ENCODE peak calls at places on chromosomes 16 and 17, in seven cellular contexts. Z, O, V, R, E, Y and B are unnamed samples.

GRCh38 chr16:2532494-2533141 is 1.4 kb upstream of the CEMP1 start:
- DNase-seq in R (peak; percentile 92), E (peak; percentile 91), O (no peak), V (peak; percentile 86), Z (peak; percentile 88), Y (no peak), B (peak; percentile 60)

GRCh38 chr17:66441012-66441703 is 138.7 kb downstream of the PRKCA start:
- DNase-seq in Y (no peak), O (no peak), Z (no peak), E (no peak), R (no peak), V (no peak), B (no peak)

GRCh38 chr17:17304521-17304985 is 1.4 kb downstream of the NT5M start:
- DNase-seq in E (no peak), V (no peak), Y (no peak), Z (no peak), O (no peak), R (no peak), B (no peak)

GRCh38 chr16:5428932-5429331 is 331.3 kb upstream of the EEF2KMT start:
- DNase-seq in O (peak; percentile 33), R (no peak), V (peak; percentile 68), E (no peak), Z (no peak), Y (no peak), B (no peak)

GRCh38 chr16:54126907-54127306 is 159.7 kb downstream of the IRX3 start:
- DNase-seq in Y (no peak), V (no peak), E (no peak), Z (no peak), O (no peak), R (no peak), B (no peak)

GRCh38 chr16:10744370-10745030 is 858 bp downstream of the NUBP1 start:
- DNase-seq in E (no peak), Z (no peak), R (no peak), O (peak; percentile 3), Y (no peak), V (no peak), B (no peak)

GRCh38 chr17:3590231-3590630 is 19.0 kb downstream of the TRPV1 start:
- DNase-seq in E (no peak), Y (no peak), Z (no peak), R (no peak), V (no peak), O (no peak), B (no peak)

GRCh38 chr16:54585094-54585493 is 298.5 kb upstream of the IRX3 start:
- DNase-seq in R (no peak), Z (no peak), V (no peak), E (no peak), Y (no peak), O (no peak), B (no peak)

GRCh38 chr17:48052956-48053757 is 5.0 kb downstream of the NFE2L1 start:
- DNase-seq in E (peak; percentile 59), Z (peak; percentile 39), O (peak; percentile 34), V (no peak), Y (no peak), R (no peak), B (no peak)

GRCh38 chr17:34168989-34169388 is 86.1 kb upstream of the CCL2 start:
- DNase-seq in O (no peak), Z (no peak), E (no peak), Y (no peak), R (no peak), V (no peak), B (no peak)

GRCh38 chr17:69269174-69269998 is 40.8 kb upstream of the ABCA10 start:
- DNase-seq in O (no peak), V (no peak), E (no peak), Y (peak; percentile 31), Z (no peak), R (no peak), B (no peak)

GRCh38 chr17:8991514-8992285 is 26.2 kb upstream of the PIK3R5 start:
- DNase-seq in Y (peak; percentile 76), E (peak; percentile 58), V (peak; percentile 87), R (no peak), O (peak; percentile 77), Z (peak; percentile 70), B (no peak)

GRCh38 chr16:15952265-15952711 is 2.9 kb downstream of the ABCC1 start:
- DNase-seq in Z (no peak), R (no peak), Y (no peak), V (no peak), O (no peak), E (no peak), B (no peak)

GRCh38 chr17:63430223-63430622 is 15.9 kb downstream of the CYB561 start:
- DNase-seq in Z (no peak), O (no peak), V (no peak), Y (no peak), R (no peak), E (no peak), B (no peak)

GRCh38 chr17:30559656-30560055 is 82.4 kb downstream of the GOSR1 start:
- DNase-seq in R (no peak), E (no peak), Y (no peak), Z (peak; percentile 2), O (no peak), V (peak; percentile 39), B (no peak)

GRCh38 chr17:50798424-50799344 is 31.4 kb upstream of the ANKRD40CL start:
- DNase-seq in R (no peak), Z (no peak), E (no peak), O (no peak), V (no peak), Y (no peak), B (no peak)

GRCh38 chr17:35540589-35541404 is 3.3 kb upstream of the SLFN12L start:
- DNase-seq in Y (no peak), O (no peak), R (peak; percentile 63), V (no peak), Z (peak; percentile 41), E (peak; percentile 69), B (peak; percentile 26)

GRCh38 chr16:87661561-87661960 is 59.3 kb downstream of the JPH3 start:
- DNase-seq in Y (peak; percentile 37), Z (no peak), V (peak; percentile 91), E (no peak), R (no peak), O (no peak), B (no peak)

GRCh38 chr16:46885960-46886763 is 2.0 kb downstream of the GPT2 start:
- DNase-seq in Y (no peak), R (no peak), E (no peak), O (no peak), Z (peak; percentile 77), V (no peak), B (no peak)

GRCh38 chr17:48814504-48814903 is 2.5 kb downstream of the TTLL6 start:
- DNase-seq in Y (peak; percentile 72), E (no peak), V (peak; percentile 76), Z (peak; percentile 61), R (no peak), O (peak; percentile 69), B (no peak)

GRCh38 chr17:14427914-14428639 is 127.2 kb downstream of the HS3ST3B1 start:
- DNase-seq in E (no peak), O (no peak), Z (no peak), V (no peak), R (no peak), Y (no peak), B (peak; percentile 37)

GRCh38 chr16:79767597-79768280 is 167.2 kb upstream of the MAF start:
- DNase-seq in E (no peak), V (no peak), Y (peak; percentile 24), R (peak; percentile 55), Z (peak; percentile 40), O (no peak), B (no peak)

GRCh38 chr16:68187505-68187904 is 48.4 kb downstream of the ESRP2 start:
- DNase-seq in V (no peak), Z (no peak), E (no peak), R (no peak), Y (no peak), O (no peak), B (no peak)

GRCh38 chr17:61459968-61460718 is 7.9 kb downstream of the TBX4 start:
- DNase-seq in V (peak; percentile 45), Y (no peak), O (no peak), Z (no peak), R (no peak), E (no peak), B (no peak)

GRCh38 chr17:45228985-45229517 is 7.4 kb downstream of the FMNL1 start:
- DNase-seq in V (no peak), E (peak; percentile 93), R (peak; percentile 92), Z (peak; percentile 70), Y (peak; percentile 96), O (peak; percentile 54), B (peak; percentile 84)

GRCh38 chr16:62068747-62069146 is 32.5 kb upstream of the CDH8 start:
- DNase-seq in R (no peak), Z (no peak), Y (peak; percentile 24), V (no peak), O (no peak), E (no peak), B (no peak)
- TF ChIP-seq CTCF in R (no peak), Z (no peak), Y (no peak), V (peak; percentile 50), O (no peak), E (no peak), B (no peak)

DNA sequence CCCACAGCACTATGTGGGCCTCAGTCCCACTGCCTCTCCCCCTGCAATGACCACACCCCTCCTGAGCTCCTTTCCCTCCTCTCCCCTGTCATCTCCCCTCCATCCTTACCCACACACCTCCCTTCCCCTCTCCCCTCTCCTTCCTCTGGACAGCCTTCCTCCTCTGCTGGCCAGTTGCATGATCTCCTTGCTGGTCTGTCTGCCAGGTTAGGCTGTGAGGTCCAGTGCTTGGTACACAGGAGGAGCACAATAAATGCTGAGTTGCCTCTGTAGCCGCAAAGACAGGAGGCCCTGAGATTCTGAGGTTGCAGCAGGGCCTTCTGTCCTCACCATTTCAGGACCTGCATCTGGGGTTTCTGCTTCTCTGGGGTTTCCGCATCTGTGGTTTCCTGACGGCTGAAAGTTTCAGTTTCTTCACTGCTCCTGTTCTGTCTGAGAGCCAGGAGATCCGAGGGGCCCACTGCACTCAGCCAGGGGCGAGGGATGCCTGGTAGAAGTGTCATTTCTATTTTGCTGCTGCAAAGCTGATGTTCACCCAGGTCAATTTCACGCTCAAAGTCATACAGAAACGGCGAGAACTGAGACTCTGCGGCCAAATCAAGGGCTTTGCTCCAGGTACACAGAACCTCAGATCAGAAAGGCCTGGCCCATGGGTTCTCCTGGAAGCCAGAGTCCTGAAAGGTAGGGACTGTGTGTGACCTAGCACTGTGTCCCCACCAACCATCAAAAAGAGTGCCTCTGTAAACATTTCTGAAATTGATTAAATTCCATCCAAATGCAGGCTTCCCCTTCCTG is 4.6 kb upstream of the SLC12A3 start:
- DNase-seq in Y (no peak), E (no peak), R (no peak), O (no peak), Z (no peak), V (no peak), B (no peak)
- TF ChIP-seq CTCF in Y (no peak), E (no peak), R (no peak), O (no peak), Z (no peak), V (no peak), B (no peak)

GRCh38 chr17:58315281-58315711 is 13.3 kb downstream of the TSPOAP1 start:
- DNase-seq in Y (no peak), Z (peak; percentile 5), R (no peak), V (peak; percentile 23), O (peak; percentile 9), E (no peak), B (no peak)
- TF ChIP-seq CTCF in Y (no peak), Z (no peak), R (no peak), V (no peak), O (no peak), E (no peak), B (no peak)

DNA sequence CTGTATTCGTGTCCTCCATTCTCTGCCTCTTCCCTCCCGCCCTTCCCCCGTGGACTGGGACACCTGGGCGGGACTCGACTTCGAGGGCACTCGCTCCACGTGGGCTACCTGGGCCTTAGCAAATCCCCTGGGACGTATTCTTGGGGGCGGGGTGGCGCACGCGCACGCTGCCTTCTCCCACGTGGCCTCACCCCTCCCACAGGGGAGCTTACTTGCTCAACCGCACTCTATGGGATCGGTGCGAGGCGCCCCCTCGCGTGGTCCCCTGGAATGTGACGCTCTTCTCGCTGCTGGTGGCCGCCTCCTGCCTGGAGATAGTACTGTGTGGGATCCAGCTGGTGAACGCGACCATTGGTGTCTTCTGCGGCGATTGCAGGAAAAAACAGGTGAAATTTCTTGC is 3.5 kb downstream of the VMO1 start:
- DNase-seq in R (no peak), Y (no peak), O (no peak), V (peak; percentile 54), E (peak; percentile 76), Z (no peak), B (no peak)
- TF ChIP-seq CTCF in R (no peak), Y (no peak), O (no peak), V (peak; percentile 33), E (peak; percentile 23), Z (no peak), B (no peak)